ENCODE peak calls at places on chromosomes 1 and 21, in seven cellular contexts. A is T-helper 1 cell; Z is stimulated activated CD8-positive, alpha-beta memory T cell treated with anti-CD3 and anti-CD28 coated beads, Interleukin-7, amount 100 ng/mL, for 1 hour; Y is tibial nerve; E is head of caudate nucleus; C is activated T-helper 1 cell treated with anti-CD3 and anti-CD28 coated beads, Interleukin-12 subunit alpha, Interleukin-12 subunit beta, Interleukin-2, Interleukin-4 antibody, amounts not matched to agents 30 ng/mL and 10 ng/mL and 1 ng/mL, durations not matched to agents 14 hours and 24 hours and 36 hours; W is HFFc6. G is an unnamed sample.

GRCh38 chr1:6001992-6002576 is 9.9 kb upstream of the NPHP4 start:
- DNase-seq in E (no peak), Y (no peak), A (no peak), C (no peak), W (no peak), Z (no peak), G (no peak)

GRCh38 chr1:214466759-214467585 is 84.4 kb downstream of the PTPN14 start:
- DNase-seq in A (no peak), Y (no peak), E (no peak), Z (no peak), C (no peak), W (no peak), G (no peak)

GRCh38 chr1:17372955-17373354 is 959 bp downstream of the PADI6 start:
- DNase-seq in Y (no peak), E (no peak), A (no peak), W (no peak), C (no peak), Z (no peak), G (no peak)

GRCh38 chr1:235286667-235287066 is 41.3 kb downstream of the ARID4B start:
- DNase-seq in Y (no peak), W (peak), Z (no peak), C (no peak), A (no peak), E (no peak), G (no peak)

GRCh38 chr1:93607814-93608187 is 73.8 kb downstream of the BCAR3 start:
- DNase-seq in Z (no peak), A (no peak), W (peak), C (no peak), Y (no peak), E (no peak), G (no peak)

GRCh38 chr21:45478115-45478801 is 64.0 kb downstream of the SLC19A1 start:
- DNase-seq in Z (peak), C (peak), W (peak), Y (peak), A (peak), E (peak), G (peak)

GRCh38 chr1:177023249-177023648 is 141.3 kb downstream of the ASTN1 start:
- DNase-seq in A (no peak), C (no peak), Y (no peak), E (no peak), Z (no peak), W (no peak), G (no peak)

GRCh38 chr1:160062134-160062533 is 7.8 kb downstream of the KCNJ10 start:
- DNase-seq in Z (no peak), A (no peak), E (peak), W (no peak), Y (peak), C (no peak), G (no peak)

GRCh38 chr1:231162300-231162969 is 577 bp downstream of the TRIM67 start:
- DNase-seq in E (peak), Y (no peak), W (no peak), Z (no peak), A (no peak), C (peak), G (no peak)

GRCh38 chr1:155978973-155979429 is 654 bp upstream of the ARHGEF2 start:
- DNase-seq in C (peak), Y (no peak), Z (no peak), E (no peak), W (no peak), A (no peak), G (no peak)

GRCh38 chr1:29488794-29489309 is 252.5 kb downstream of the PTPRU start:
- DNase-seq in A (no peak), Z (no peak), E (no peak), Y (no peak), W (no peak), C (no peak), G (no peak)

GRCh38 chr1:20366766-20367602 is 76.3 kb downstream of the VWA5B1 start:
- DNase-seq in W (peak), Y (no peak), C (no peak), E (peak), Z (no peak), A (no peak), G (no peak)

GRCh38 chr1:116709666-116710167 is 42.2 kb upstream of the IGSF3 start:
- DNase-seq in C (no peak), W (no peak), E (no peak), Y (no peak), Z (no peak), A (no peak), G (no peak)

GRCh38 chr1:180026556-180026955 is 71.9 kb downstream of the CEP350 start:
- DNase-seq in Z (no peak), E (no peak), C (no peak), A (no peak), W (no peak), Y (no peak), G (no peak)

GRCh38 chr21:28150778-28151177 is 841.9 kb downstream of the LTN1 start:
- DNase-seq in W (no peak), A (no peak), C (no peak), Z (no peak), Y (no peak), E (no peak), G (no peak)

GRCh38 chr1:59674605-59675004 is 140.1 kb upstream of the HOOK1 start:
- DNase-seq in E (no peak), A (no peak), W (no peak), Z (no peak), C (no peak), Y (no peak), G (no peak)

GRCh38 chr1:78619803-78620579 is at the start of gene IFI44L:
- DNase-seq in A (peak), E (no peak), C (peak), W (peak), Y (peak), Z (peak), G (peak)

GRCh38 chr1:172723251-172723650 is 64.3 kb downstream of the FASLG start:
- DNase-seq in Y (no peak), A (no peak), E (no peak), C (no peak), W (no peak), Z (no peak), G (no peak)

GRCh38 chr1:224211262-224211962 is 28.4 kb downstream of the DEGS1 start:
- DNase-seq in Y (no peak), A (no peak), W (peak), C (no peak), Z (no peak), E (no peak), G (no peak)

GRCh38 chr1:92291372-92291999 is 7.3 kb downstream of the GLMN start:
- DNase-seq in A (no peak), Z (no peak), Y (no peak), C (no peak), W (peak), E (no peak), G (no peak)

GRCh38 chr1:184296466-184297243 is 90.2 kb upstream of the C1orf21 start:
- DNase-seq in C (no peak), E (peak), Z (no peak), A (no peak), W (peak), Y (peak), G (no peak)

GRCh38 chr1:5119496-5120234 is 465.3 kb downstream of the AJAP1 start:
- DNase-seq in Y (no peak), W (no peak), E (no peak), C (no peak), Z (no peak), A (no peak), G (no peak)

GRCh38 chr1:241499910-241500309 is 19.6 kb downstream of the FH start:
- DNase-seq in Z (no peak), Y (no peak), A (no peak), C (no peak), E (no peak), W (peak), G (no peak)

GRCh38 chr21:38675450-38675849 is 130.3 kb upstream of the ETS2 start:
- DNase-seq in Z (no peak), E (no peak), Y (no peak), A (no peak), C (no peak), W (no peak), G (no peak)

GRCh38 chr1:64514197-64514765 is 44.4 kb downstream of the CACHD1 start:
- DNase-seq in E (no peak), W (peak), C (no peak), Z (no peak), A (no peak), Y (no peak), G (no peak)

GRCh38 chr21:38850277-38850951 is 44.7 kb downstream of the ETS2 start:
- DNase-seq in A (no peak), Y (no peak), W (no peak), C (no peak), E (no peak), Z (no peak), G (no peak)

GRCh38 chr1:33363470-33363861 is 42.6 kb upstream of the A3GALT2 start:
- DNase-seq in E (peak), W (no peak), Z (no peak), A (no peak), Y (no peak), C (no peak), G (no peak)

GRCh38 chr1:226547754-226548191 is 791 bp upstream of the STUM start:
- DNase-seq in Z (peak), W (peak), E (peak), C (peak), Y (peak), A (peak), G (peak)

GRCh38 chr1:17831619-17832018 is 76.5 kb downstream of the ACTL8 start:
- DNase-seq in A (no peak), E (no peak), Y (no peak), C (no peak), Z (no peak), W (peak), G (no peak)

GRCh38 chr1:232599178-232600041 is 30.5 kb downstream of the SIPA1L2 start:
- DNase-seq in C (no peak), E (no peak), A (no peak), Z (no peak), Y (no peak), W (no peak), G (no peak)

GRCh38 chr21:28636988-28637691 is 355.5 kb downstream of the LTN1 start:
- DNase-seq in W (peak), C (no peak), Y (no peak), E (no peak), A (no peak), Z (no peak), G (no peak)

GRCh38 chr1:18606443-18607288 is 24.0 kb upstream of the PAX7 start:
- DNase-seq in W (no peak), A (no peak), Y (no peak), C (no peak), Z (no peak), E (no peak), G (no peak)

GRCh38 chr1:43298055-43298454 is 2.7 kb upstream of the TIE1 start:
- DNase-seq in Z (no peak), A (no peak), C (no peak), W (no peak), Y (no peak), E (no peak), G (no peak)